ENCODE peak calls at places on chromosome 21, in seven cellular contexts. P, G, S, X, C, V and J are unnamed samples.

GRCh38 chr21:42299324-42300044 is 15.7 kb downstream of the TFF3 start:
- DNase-seq in P (no peak), S (no peak), G (no peak), V (no peak), C (peak), X (no peak), J (peak)

GRCh38 chr21:15297829-15298228 is 233.0 kb upstream of the NRIP1 start:
- DNase-seq in C (no peak), P (no peak), V (no peak), S (no peak), X (no peak), G (no peak), J (no peak)

GRCh38 chr21:40507978-40508377 is 339.0 kb downstream of the DSCAM start:
- DNase-seq in P (no peak), G (no peak), C (no peak), X (no peak), V (no peak), S (no peak), J (no peak)

GRCh38 chr21:35197191-35197590 is 148.1 kb upstream of the RUNX1 start:
- DNase-seq in V (no peak), G (no peak), C (no peak), S (no peak), P (no peak), X (no peak), J (no peak)

GRCh38 chr21:37862536-37862935 is 53.7 kb downstream of the KCNJ6 start:
- DNase-seq in V (no peak), C (no peak), P (no peak), G (no peak), S (no peak), X (no peak), J (peak)

GRCh38 chr21:28742527-28742926 is 250.2 kb downstream of the LTN1 start:
- DNase-seq in V (no peak), S (no peak), G (peak), X (no peak), P (no peak), C (no peak), J (no peak)

GRCh38 chr21:40186036-40186435 is 318.8 kb downstream of the PCP4 start:
- DNase-seq in G (no peak), P (no peak), X (no peak), S (no peak), V (no peak), C (no peak), J (no peak)

GRCh38 chr21:31893841-31894240 is 21.0 kb downstream of the HUNK start:
- DNase-seq in V (no peak), S (no peak), G (no peak), C (no peak), P (no peak), X (no peak), J (no peak)

GRCh38 chr21:32007461-32007860 is 134.6 kb downstream of the HUNK start:
- DNase-seq in X (no peak), G (no peak), C (no peak), S (no peak), P (no peak), V (no peak), J (no peak)

GRCh38 chr21:28771790-28772501 is 220.7 kb downstream of the LTN1 start:
- DNase-seq in P (no peak), G (no peak), C (no peak), V (no peak), S (no peak), X (no peak), J (no peak)

GRCh38 chr21:33374080-33374873 is 28.9 kb upstream of the IFNGR2 start:
- DNase-seq in X (no peak), S (peak), P (peak), G (no peak), V (no peak), C (peak), J (no peak)

GRCh38 chr21:45910155-45910547 is 71.4 kb upstream of the COL6A1 start:
- DNase-seq in V (no peak), C (no peak), G (no peak), X (no peak), S (no peak), P (no peak), J (no peak)

GRCh38 chr21:45011426-45011825 is 63.0 kb upstream of the ADARB1 start:
- DNase-seq in S (no peak), P (no peak), C (no peak), V (no peak), G (no peak), X (no peak), J (no peak)

GRCh38 chr21:37986751-37987399 is 70.6 kb upstream of the KCNJ6 start:
- DNase-seq in S (no peak), C (no peak), P (no peak), V (no peak), X (no peak), G (no peak), J (no peak)

GRCh38 chr21:36854391-36854790 is 112.1 kb downstream of the HLCS start:
- DNase-seq in X (no peak), S (no peak), G (no peak), V (no peak), P (no peak), C (peak), J (peak)